ENCODE peak calls at places on chromosome 20, in eight cellular contexts. Y is neural progenitor cell, C is cardiac muscle cell, A is upper lobe of right lung, Q is left lung, K is adrenal gland, M is breast epithelium, N is colonic mucosa. H is an unnamed sample.
A peak's percentile ranks its signal among the peaks of the same experiment; 100 is the strongest.

GRCh38 chr20:63696311-63696627 is 183 bp upstream of the TNFRSF6B start:
- DNase-seq in Q (peak; percentile 77), C (peak; percentile 46), Y (peak; percentile 62), M (no peak), N (peak; percentile 64), K (peak; percentile 38), A (peak; percentile 62), H (no peak)

GRCh38 chr20:4613718-4614620 is 107.7 kb upstream of the PRND start:
- DNase-seq in Y (peak; percentile 61), A (no peak), C (peak; percentile 91), N (peak; percentile 49), K (peak; percentile 29), M (peak; percentile 67), Q (no peak), H (peak; percentile 49)

GRCh38 chr20:59515013-59515905 is 89.1 kb upstream of the PHACTR3 start:
- DNase-seq in M (peak; percentile 27), A (peak; percentile 83), Q (peak; percentile 83), N (peak; percentile 74), C (peak; percentile 66), K (peak; percentile 58), Y (peak; percentile 92), H (peak; percentile 77)

GRCh38 chr20:62936996-62937352 is 973 bp upstream of the GID8 start:
- DNase-seq in C (peak; percentile 40), N (no peak), A (no peak), Q (no peak), M (no peak), K (no peak), Y (no peak), H (no peak)

GRCh38 chr20:43548273-43548880 is 10.4 kb upstream of the SGK2 start:
- DNase-seq in Y (no peak), M (no peak), A (no peak), C (no peak), Q (no peak), N (no peak), K (no peak), H (no peak)

GRCh38 chr20:2173186-2173585 is 71.6 kb downstream of the STK35 start:
- DNase-seq in M (no peak), A (no peak), N (no peak), Q (no peak), C (no peak), K (no peak), Y (no peak), H (peak; percentile 7)

GRCh38 chr20:38229376-38230252 is 30.9 kb downstream of the KIAA1755 start:
- DNase-seq in A (no peak), N (no peak), K (no peak), M (no peak), Q (no peak), C (peak; percentile 52), Y (peak; percentile 46), H (no peak)

GRCh38 chr20:63158845-63159244 is 57.1 kb downstream of the YTHDF1 start:
- DNase-seq in Y (no peak), M (no peak), A (no peak), K (no peak), N (no peak), Q (no peak), C (no peak), H (no peak)

GRCh38 chr20:2845607-2846006 is 5.1 kb downstream of the VPS16 start:
- DNase-seq in K (no peak), C (no peak), Y (no peak), N (no peak), M (no peak), Q (no peak), A (no peak), H (no peak)

GRCh38 chr20:38671186-38671585 is 53.1 kb upstream of the SLC32A1 start:
- DNase-seq in Q (no peak), M (no peak), Y (peak; percentile 57), C (no peak), N (no peak), A (no peak), K (no peak), H (no peak)

GRCh38 chr20:50054626-50055511 is 58.1 kb downstream of the UBE2V1 start:
- DNase-seq in C (peak; percentile 87), Q (no peak), K (no peak), Y (peak; percentile 40), M (no peak), N (no peak), A (no peak), H (peak; percentile 37)

GRCh38 chr20:21388566-21388965 is 8.8 kb downstream of the NKX2-4 start:
- DNase-seq in N (no peak), M (no peak), Q (no peak), C (no peak), Y (no peak), A (no peak), K (no peak), H (no peak)

GRCh38 chr20:48658198-48658476 is 169.7 kb downstream of the PREX1 start:
- DNase-seq in Q (no peak), M (no peak), C (no peak), K (no peak), Y (no peak), N (no peak), A (no peak), H (no peak)

GRCh38 chr20:5626603-5627002 is 123.6 kb upstream of the SHLD1 start:
- DNase-seq in Q (no peak), A (no peak), M (no peak), N (no peak), C (no peak), K (no peak), Y (no peak), H (no peak)

GRCh38 chr20:18466574-18466893 is 296 bp downstream of the DZANK1 start:
- DNase-seq in Y (no peak), Q (no peak), N (no peak), M (no peak), C (no peak), A (no peak), K (no peak), H (no peak)
- H3K27ac ChIP-seq in Y (peak overlapping the region; percentile 11), Q (peak overlapping the region; percentile 45), N (peak overlapping the region; percentile 74), M (peak overlapping the region; percentile 89), C (peak overlapping the region; percentile 47), A (peak overlapping the region; percentile 93), K (peak overlapping the region; percentile 89), H (peak overlapping the region; percentile 82)

DNA sequence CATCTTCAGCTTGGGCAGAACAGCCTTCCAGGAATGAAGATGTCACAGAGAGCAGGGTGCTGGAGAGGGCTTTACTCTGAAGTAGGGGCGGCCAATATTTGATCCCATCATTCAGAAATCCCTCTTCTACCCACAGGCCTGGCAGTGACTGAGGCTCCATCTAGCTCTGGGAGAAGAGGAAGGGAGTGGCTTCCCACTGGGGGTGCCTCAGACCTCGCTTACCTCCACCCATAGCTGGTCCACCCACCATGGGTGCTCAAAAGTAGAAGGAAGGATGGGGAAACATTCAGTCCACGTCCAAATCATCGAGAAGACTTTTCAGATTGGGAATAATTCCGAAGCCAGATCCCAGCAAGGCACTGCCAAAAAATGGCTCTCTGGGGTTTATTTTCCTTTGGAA is 11.8 kb upstream of the THBD start:
- DNase-seq in C (no peak), M (no peak), Q (no peak), K (no peak), A (no peak), Y (no peak), N (no peak), H (no peak)
- H3K27ac ChIP-seq in C (no peak overlapping the region), M (no peak overlapping the region), Q (peak overlapping the region; percentile 24), K (peak overlapping the region; percentile 69), A (peak overlapping the region; percentile 32), Y (no peak overlapping the region), N (peak overlapping the region; percentile 35), H (peak overlapping the region; percentile 53)

GRCh38 chr20:9126527-9126926 is 57.6 kb downstream of the PLCB4 start:
- DNase-seq in Q (no peak), M (no peak), C (no peak), Y (no peak), N (no peak), A (no peak), K (no peak), H (no peak)

GRCh38 chr20:9131841-9132240 is 63.0 kb downstream of the PLCB4 start:
- DNase-seq in C (no peak), N (no peak), Y (no peak), Q (no peak), A (no peak), K (no peak), M (no peak), H (no peak)

GRCh38 chr20:9128586-9128985 is 59.7 kb downstream of the PLCB4 start:
- DNase-seq in N (no peak), K (no peak), C (no peak), Q (no peak), A (no peak), M (no peak), Y (no peak), H (no peak)

GRCh38 chr20:9130407-9130995 is 61.6 kb downstream of the PLCB4 start:
- DNase-seq in A (no peak), Q (no peak), Y (no peak), C (peak; percentile 18), M (no peak), N (no peak), K (no peak), H (no peak)

DNA sequence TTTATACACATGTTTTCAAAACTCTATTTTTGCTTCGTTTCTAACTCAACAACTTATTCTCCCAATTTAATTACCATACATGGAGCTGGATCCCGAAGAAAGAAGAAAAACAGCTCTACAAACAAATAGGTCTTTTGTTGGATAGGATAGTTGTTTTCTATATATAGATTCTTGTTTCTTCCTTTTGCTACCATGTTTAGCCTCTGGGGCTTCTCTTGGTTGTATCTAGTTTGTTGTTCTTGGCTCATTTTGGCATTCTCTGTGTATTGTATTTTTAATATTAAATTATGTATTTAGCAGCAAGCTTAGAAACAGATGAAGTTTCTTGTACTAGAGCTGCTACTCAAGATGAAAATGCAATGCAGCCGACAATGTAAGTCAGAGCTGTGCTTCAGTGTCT is 60.9 kb downstream of the PLCB4 start:
- DNase-seq in N (no peak), Y (no peak), M (no peak), Q (no peak), K (no peak), C (no peak), A (no peak), H (no peak)
- H3K27ac ChIP-seq in N (no peak overlapping the region), Y (no peak overlapping the region), M (peak overlapping the region; percentile 6), Q (no peak overlapping the region), K (no peak overlapping the region), C (no peak overlapping the region), A (no peak overlapping the region), H (no peak overlapping the region)

DNA sequence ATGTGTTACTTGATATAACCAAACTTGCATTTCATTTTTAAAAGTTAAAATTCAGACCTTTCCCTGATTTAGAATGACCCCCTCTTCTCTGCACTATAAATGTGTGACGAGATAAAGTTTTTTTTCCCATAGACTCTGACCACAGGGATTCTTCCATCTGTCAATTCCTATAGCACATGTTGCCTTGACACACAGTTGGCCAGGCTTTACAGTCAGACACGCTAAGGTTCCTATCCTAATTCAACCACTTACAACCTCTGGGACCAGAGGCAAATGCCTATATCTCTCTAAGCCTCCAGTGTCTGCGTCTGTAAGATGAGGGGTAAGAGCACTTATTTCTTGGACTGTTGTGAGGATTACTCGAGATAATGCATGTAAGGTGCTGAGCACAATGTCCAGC is 40.6 kb downstream of the KCNS1 start:
- DNase-seq in Y (no peak), N (no peak), M (no peak), C (no peak), A (no peak), K (no peak), Q (no peak), H (no peak)
- H3K27ac ChIP-seq in Y (no peak overlapping the region), N (no peak overlapping the region), M (no peak overlapping the region), C (no peak overlapping the region), A (no peak overlapping the region), K (no peak overlapping the region), Q (no peak overlapping the region), H (no peak overlapping the region)

H was measured in stomach.